ENCODE peak calls at places on chromosomes 7 and 10, in nine cellular contexts. G is heart left ventricle, B is neuronal stem cell, W is transverse colon, M is PC-3, N is NT2/D1, K is lower lobe of right lung, A is A549, O is left lung. R is an unnamed sample.

GRCh38 chr10:133357293-133358151 is at the start of gene FUOM:
- DNase-seq in G (peak; percentile 69), B (peak; percentile 74), W (peak; percentile 58), M (peak; percentile 37), N (peak; percentile 67), K (peak; percentile 87), A (peak; percentile 67), O (peak; percentile 90), R (peak; percentile 83)

GRCh38 chr10:79359816-79360498 is 12.7 kb downstream of the PPIF start:
- DNase-seq in G (no peak), B (no peak), W (no peak), M (no peak), N (no peak), K (no peak), A (no peak), O (no peak), R (peak; percentile 34)

GRCh38 chr10:63247771-63248170 is 114.6 kb downstream of the NRBF2 start:
- DNase-seq in G (no peak), B (no peak), W (no peak), M (peak; percentile 84), N (no peak), K (no peak), A (no peak), O (no peak), R (no peak)

GRCh38 chr7:37927739-37928444 is 7.5 kb downstream of the EPDR1 start:
- DNase-seq in G (no peak), B (no peak), W (no peak), M (no peak), N (no peak), K (no peak), A (no peak), O (no peak), R (no peak)

GRCh38 chr7:44380831-44381493 is 55.6 kb upstream of the CAMK2B start:
- DNase-seq in G (no peak), B (no peak), W (no peak), M (no peak), N (no peak), K (no peak), A (no peak), O (peak; percentile 45), R (no peak)

GRCh38 chr10:93199221-93199681 is 125.6 kb downstream of the CYP26A1 start:
- DNase-seq in G (peak; percentile 83), B (no peak), W (peak; percentile 74), M (peak; percentile 29), N (no peak), K (peak; percentile 73), A (no peak), O (no peak), R (peak; percentile 81)

GRCh38 chr10:59079386-59080226 is 96.8 kb upstream of the PHYHIPL start:
- DNase-seq in G (no peak), B (no peak), W (no peak), M (peak; percentile 52), N (no peak), K (no peak), A (peak; percentile 7), O (no peak), R (no peak)

GRCh38 chr7:125061776-125062397 is 132.3 kb upstream of the POT1 start:
- DNase-seq in G (no peak), B (no peak), W (no peak), M (peak; percentile 78), N (no peak), K (no peak), A (no peak), O (no peak), R (no peak)

GRCh38 chr7:114973147-114973546 is 51.3 kb downstream of the MDFIC start:
- DNase-seq in G (no peak), B (no peak), W (no peak), M (peak; percentile 40), N (no peak), K (no peak), A (no peak), O (no peak), R (no peak)

GRCh38 chr10:69101451-69102095 is 13.7 kb downstream of the SRGN start:
- DNase-seq in G (no peak), B (no peak), W (no peak), M (peak; percentile 63), N (no peak), K (no peak), A (no peak), O (no peak), R (no peak)

GRCh38 chr7:155860840-155861479 is 48.7 kb upstream of the SHH start:
- DNase-seq in G (no peak), B (no peak), W (no peak), M (peak; percentile 90), N (no peak), K (peak; percentile 86), A (peak; percentile 60), O (peak; percentile 86), R (peak; percentile 85)

GRCh38 chr10:127159648-127160245 is 36.6 kb downstream of the INSYN2A start:
- DNase-seq in G (no peak), B (no peak), W (no peak), M (no peak), N (no peak), K (no peak), A (no peak), O (no peak), R (no peak)

GRCh38 chr7:1210979-1211608 is 21.6 kb upstream of the UNCX start:
- DNase-seq in G (no peak), B (no peak), W (no peak), M (no peak), N (no peak), K (no peak), A (no peak), O (peak; percentile 67), R (no peak)

GRCh38 chr10:97131041-97131659 is 54.6 kb downstream of the SLIT1 start:
- DNase-seq in G (no peak), B (no peak), W (no peak), M (no peak), N (no peak), K (no peak), A (no peak), O (no peak), R (no peak)

GRCh38 chr7:158547817-158548216 is 39.8 kb downstream of the PTPRN2 start:
- DNase-seq in G (no peak), B (no peak), W (no peak), M (no peak), N (no peak), K (peak; percentile 37), A (no peak), O (peak; percentile 58), R (no peak)

GRCh38 chr7:133529861-133530260 is 277.0 kb downstream of the EXOC4 start:
- DNase-seq in G (no peak), B (no peak), W (no peak), M (no peak), N (no peak), K (no peak), A (no peak), O (no peak), R (no peak)

GRCh38 chr7:6028563-6028962 is 2.6 kb upstream of the ANKRD61 start:
- DNase-seq in G (no peak), B (no peak), W (no peak), M (no peak), N (no peak), K (no peak), A (no peak), O (no peak), R (no peak)

GRCh38 chr10:130138479-130138866 is 2.3 kb downstream of the GLRX3 start:
- DNase-seq in G (no peak), B (no peak), W (no peak), M (peak; percentile 84), N (no peak), K (no peak), A (peak; percentile 85), O (no peak), R (no peak)

GRCh38 chr7:620052-620451 is 100.4 kb upstream of the PDGFA start:
- DNase-seq in G (no peak), B (no peak), W (peak; percentile 61), M (peak; percentile 39), N (peak; percentile 57), K (no peak), A (no peak), O (no peak), R (no peak)

DNA sequence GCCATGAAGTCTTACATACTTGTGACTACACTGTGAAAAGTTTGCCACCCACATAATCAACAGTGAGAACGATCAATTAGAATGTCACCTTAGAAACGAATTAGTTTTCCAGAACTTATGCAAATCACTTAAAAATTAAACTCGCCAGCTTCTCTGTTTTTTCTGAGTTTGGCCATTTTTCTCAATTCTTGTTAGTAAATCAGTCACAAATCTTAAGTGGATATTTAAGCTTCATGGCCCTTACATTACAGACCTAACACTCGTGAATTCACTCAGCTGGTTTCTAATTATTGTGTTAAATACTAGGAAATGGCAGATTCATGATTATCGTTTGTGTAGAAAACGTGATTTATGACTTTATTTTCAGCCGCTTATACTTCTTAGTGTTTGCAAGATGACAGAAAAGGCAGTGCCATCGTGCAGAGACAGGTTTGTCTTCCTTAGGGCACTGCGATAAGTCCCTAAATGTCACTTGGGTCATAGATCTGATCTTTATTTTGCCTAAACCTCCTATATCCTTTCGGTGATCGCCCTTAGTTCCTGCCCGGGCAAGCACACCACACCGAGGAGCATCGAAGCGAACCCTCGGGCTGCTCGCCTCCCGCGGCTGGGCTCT is 605 bp upstream of the CELF2 start:
- DNase-seq in G (no peak), B (no peak), W (no peak), M (no peak), N (no peak), K (no peak), A (no peak), O (no peak), R (no peak)
- H3K4me3 ChIP-seq in G (peak overlapping the region; percentile 82), B (peak overlapping the region; percentile 58), W (peak overlapping the region; percentile 91), M (no peak overlapping the region), N (peak overlapping the region; percentile 41), K (peak overlapping the region; percentile 59), A (peak overlapping the region; percentile 48), O (peak overlapping the region; percentile 40), R (peak overlapping the region; percentile 49)

GRCh38 chr10:113687041-113687440 is 7.3 kb downstream of the CASP7 start:
- DNase-seq in G (no peak), B (no peak), W (no peak), M (no peak), N (no peak), K (no peak), A (no peak), O (no peak), R (no peak)
- H3K9me3 ChIP-seq in G (peaks cover 62% of the 10 kb centered on the region), B (peaks cover 26% of the 10 kb centered on the region), W (peaks cover 3% of the 10 kb centered on the region), M (no peaks in the 10 kb centered on the region), N (peaks cover 12% of the 10 kb centered on the region), K (peaks cover 18% of the 10 kb centered on the region), A (peaks cover 13% of the 10 kb centered on the region), O (no peaks in the 10 kb centered on the region), R (no peaks in the 10 kb centered on the region)

GRCh38 chr10:110176626-110177025 is 30.8 kb upstream of the MXI1 start:
- DNase-seq in G (no peak), B (no peak), W (no peak), M (no peak), N (no peak), K (no peak), A (no peak), O (no peak), R (no peak)
- H3K4me3 ChIP-seq in G (peak overlapping the region; percentile 18), B (no peak overlapping the region), W (no peak overlapping the region), M (no peak overlapping the region), N (no peak overlapping the region), K (no peak overlapping the region), A (no peak overlapping the region), O (no peak overlapping the region), R (no peak overlapping the region)

DNA sequence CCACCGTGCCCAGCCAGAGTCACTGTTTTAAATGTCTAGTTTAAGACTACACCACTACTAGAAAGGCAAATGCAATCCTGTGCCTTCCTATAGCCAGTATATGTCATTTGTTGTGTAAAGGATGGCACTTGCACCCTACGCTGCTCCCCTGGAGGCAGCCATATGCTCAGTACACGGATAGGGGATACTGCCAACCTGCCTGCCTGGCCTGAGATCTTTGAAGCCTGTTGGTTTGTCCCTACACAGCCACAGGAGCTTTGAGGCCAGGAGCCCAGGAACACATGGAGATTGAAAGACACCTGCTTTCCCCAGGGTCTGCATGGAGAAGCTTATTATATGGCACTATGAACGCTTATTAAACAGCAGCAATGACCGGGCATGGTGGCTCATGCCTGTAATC is 2.3 kb upstream of the SCRN1 start:
- DNase-seq in G (no peak), B (no peak), W (no peak), M (no peak), N (no peak), K (no peak), A (no peak), O (no peak), R (no peak)
- H3K9me3 ChIP-seq in G (peaks cover 41% of the 10 kb centered on the region), B (peaks cover 10% of the 10 kb centered on the region), W (peaks cover 21% of the 10 kb centered on the region), M (no peaks in the 10 kb centered on the region), N (peaks cover 26% of the 10 kb centered on the region), K (peaks cover 20% of the 10 kb centered on the region), A (peaks cover 28% of the 10 kb centered on the region), O (no peaks in the 10 kb centered on the region), R (no peaks in the 10 kb centered on the region)